ENCODE peak calls at places on chromosomes 16 and 17, in six cellular contexts. H, L, V, R, I and Z are unnamed samples.

GRCh38 chr16:68345351-68345810 is 34.6 kb downstream of the PRMT7 start:
- DNase-seq in H (no peak), L (peak), V (no peak), R (no peak), I (no peak), Z (no peak)

GRCh38 chr16:11722468-11722808 is 20.2 kb downstream of the TXNDC11 start:
- DNase-seq in H (no peak), L (no peak), V (no peak), R (no peak), I (no peak), Z (no peak)

GRCh38 chr17:12627177-12627629 is 38.5 kb upstream of the MYOCD start:
- DNase-seq in H (no peak), L (no peak), V (no peak), R (no peak), I (no peak), Z (no peak)

GRCh38 chr16:67893791-67894399 is 841 bp downstream of the PSKH1 start:
- DNase-seq in H (no peak), L (no peak), V (no peak), R (no peak), I (no peak), Z (no peak)

GRCh38 chr16:89607937-89608740 is 5.3 kb upstream of the DPEP1 start:
- DNase-seq in H (no peak), L (no peak), V (no peak), R (no peak), I (no peak), Z (no peak)

GRCh38 chr16:12062343-12063003 is 85.9 kb downstream of the SNX29 start:
- DNase-seq in H (no peak), L (no peak), V (no peak), R (peak), I (peak), Z (no peak)

GRCh38 chr17:50889528-50890118 is 23.5 kb upstream of the TOB1 start:
- DNase-seq in H (no peak), L (peak), V (no peak), R (no peak), I (no peak), Z (no peak)

GRCh38 chr16:68681038-68681437 is 35.9 kb downstream of the CDH3 start:
- DNase-seq in H (no peak), L (no peak), V (no peak), R (no peak), I (no peak), Z (no peak)

GRCh38 chr16:3145660-3146059 is 10.8 kb downstream of the ZNF213 start:
- DNase-seq in H (no peak), L (peak), V (no peak), R (no peak), I (no peak), Z (no peak)

GRCh38 chr17:41860254-41860931 is 4.8 kb downstream of the KLHL11 start:
- DNase-seq in H (no peak), L (no peak), V (no peak), R (no peak), I (no peak), Z (no peak)

GRCh38 chr16:15404792-15405191 is 9.2 kb downstream of the MPV17L start:
- DNase-seq in H (no peak), L (peak), V (no peak), R (peak), I (peak), Z (no peak)

GRCh38 chr17:66531826-66532439 is 229.5 kb downstream of the PRKCA start:
- DNase-seq in H (no peak), L (no peak), V (no peak), R (no peak), I (no peak), Z (no peak)

GRCh38 chr16:81469710-81470481 is 25.3 kb downstream of the CMIP start:
- DNase-seq in H (peak), L (no peak), V (no peak), R (no peak), I (peak), Z (peak)

GRCh38 chr17:32697728-32698625 is 178.9 kb downstream of the MYO1D start:
- DNase-seq in H (no peak), L (no peak), V (no peak), R (no peak), I (no peak), Z (no peak)

GRCh38 chr17:4559851-4560820 is at the start of gene GGT6:
- DNase-seq in H (no peak), L (peak), V (peak), R (no peak), I (peak), Z (no peak)

GRCh38 chr16:27398894-27399853 is 2.8 kb upstream of the IL21R start:
- DNase-seq in H (peak), L (no peak), V (no peak), R (no peak), I (no peak), Z (no peak)

GRCh38 chr17:46020998-46021397 is 21.9 kb downstream of the STH start:
- DNase-seq in H (no peak), L (no peak), V (peak), R (peak), I (no peak), Z (no peak)

GRCh38 chr17:29546834-29547233 is 20.0 kb downstream of the ABHD15 start:
- DNase-seq in H (no peak), L (no peak), V (no peak), R (no peak), I (no peak), Z (no peak)

GRCh38 chr17:76697702-76698465 is 12.9 kb downstream of the MXRA7 start:
- DNase-seq in H (no peak), L (no peak), V (no peak), R (no peak), I (no peak), Z (no peak)

GRCh38 chr16:81632392-81633146 is 146.5 kb upstream of the PLCG2 start:
- DNase-seq in H (peak), L (no peak), V (no peak), R (no peak), I (peak), Z (no peak)

GRCh38 chr17:49494937-49495841 is at the start of gene NGFR:
- DNase-seq in H (peak), L (no peak), V (no peak), R (no peak), I (no peak), Z (peak)

GRCh38 chr16:76964464-76965154 is 226.4 kb upstream of the MON1B start:
- DNase-seq in H (no peak), L (peak), V (no peak), R (no peak), I (no peak), Z (no peak)

GRCh38 chr16:81415757-81416156 is 28.9 kb upstream of the CMIP start:
- DNase-seq in H (no peak), L (no peak), V (no peak), R (no peak), I (no peak), Z (no peak)

GRCh38 chr17:2794116-2794803 is 2.0 kb upstream of the RAP1GAP2 start:
- DNase-seq in H (no peak), L (no peak), V (no peak), R (no peak), I (no peak), Z (no peak)

GRCh38 chr17:50355336-50355700 is 9.4 kb downstream of the XYLT2 start:
- DNase-seq in H (no peak), L (peak), V (no peak), R (no peak), I (no peak), Z (no peak)

GRCh38 chr16:78235168-78235800 is 135.8 kb downstream of the WWOX start:
- DNase-seq in H (peak), L (peak), V (peak), R (peak), I (peak), Z (peak)

GRCh38 chr16:89993971-89994370 is 25.3 kb downstream of the DBNDD1 start:
- DNase-seq in H (no peak), L (no peak), V (no peak), R (no peak), I (no peak), Z (no peak)

GRCh38 chr16:11986521-11987057 is 10.1 kb downstream of the SNX29 start:
- DNase-seq in H (no peak), L (no peak), V (no peak), R (no peak), I (no peak), Z (no peak)

GRCh38 chr16:2813661-2814288 is 3.3 kb upstream of the PRSS21 start:
- DNase-seq in H (no peak), L (no peak), V (peak), R (no peak), I (no peak), Z (no peak)

GRCh38 chr16:8355714-8356113 is 234.6 kb downstream of the TMEM114 start:
- DNase-seq in H (no peak), L (no peak), V (no peak), R (no peak), I (no peak), Z (no peak)

DNA sequence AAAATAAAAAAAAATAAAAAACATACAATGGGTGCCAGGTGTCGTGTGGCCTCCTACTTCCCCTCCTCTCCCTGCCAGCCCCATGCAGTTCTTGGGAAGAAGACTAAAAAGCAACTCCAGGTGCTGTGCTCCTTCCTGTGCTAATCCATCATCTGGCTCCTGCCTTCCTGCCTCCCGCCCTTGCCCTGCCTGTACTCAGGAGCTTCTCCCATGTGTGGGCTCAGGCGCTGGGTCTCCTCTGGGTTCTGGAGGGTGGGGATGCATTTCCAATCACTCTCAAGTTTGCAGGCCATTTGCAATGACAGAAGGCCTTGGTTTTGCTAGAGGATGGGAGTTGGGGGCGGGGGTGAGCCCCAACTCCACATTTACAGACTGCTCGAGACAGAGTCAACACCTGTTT is 122.9 kb downstream of the SDK2 start:
- DNase-seq in H (no peak), L (no peak), V (no peak), R (no peak), I (no peak), Z (no peak)
- TF ChIP-seq POLR2A in H (no peak), L (no peak), V (no peak), R (no peak), I (no peak), Z (no peak)

DNA sequence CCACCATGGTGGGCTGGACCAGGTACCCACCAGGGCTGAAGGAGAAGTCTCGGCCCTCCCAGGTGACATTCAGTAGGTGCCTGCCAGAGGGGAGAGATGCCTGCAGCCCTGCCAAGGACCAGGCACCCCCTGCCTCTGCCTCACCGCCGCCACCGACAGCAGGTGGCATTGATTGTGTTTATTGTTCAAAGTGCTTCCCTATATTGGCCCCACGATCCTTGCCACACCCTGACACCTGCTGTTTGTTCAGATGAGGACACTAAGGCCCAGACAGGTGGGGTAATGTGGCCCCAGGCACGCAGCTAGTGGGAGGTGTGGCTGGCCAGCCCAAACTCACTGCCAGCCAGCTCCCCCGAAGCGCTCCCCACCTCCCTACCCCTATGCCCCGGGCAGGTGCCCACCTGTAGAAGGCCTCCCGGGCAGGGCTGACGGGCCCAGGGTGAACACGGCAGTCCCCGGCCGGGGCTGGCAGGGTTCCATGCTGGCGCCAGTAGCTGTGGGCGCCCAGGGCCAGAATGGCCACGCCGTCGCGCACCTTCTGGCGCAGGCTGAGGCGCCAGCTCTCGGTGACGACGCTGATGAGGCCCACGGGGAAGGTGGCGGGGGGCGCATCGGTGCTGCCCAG is 8.0 kb downstream of the GRIN2C start:
- DNase-seq in H (no peak), L (no peak), V (no peak), R (no peak), I (no peak), Z (no peak)
- TF ChIP-seq POLR2A in H (no peak), L (no peak), V (no peak), R (no peak), I (no peak), Z (no peak)

DNA sequence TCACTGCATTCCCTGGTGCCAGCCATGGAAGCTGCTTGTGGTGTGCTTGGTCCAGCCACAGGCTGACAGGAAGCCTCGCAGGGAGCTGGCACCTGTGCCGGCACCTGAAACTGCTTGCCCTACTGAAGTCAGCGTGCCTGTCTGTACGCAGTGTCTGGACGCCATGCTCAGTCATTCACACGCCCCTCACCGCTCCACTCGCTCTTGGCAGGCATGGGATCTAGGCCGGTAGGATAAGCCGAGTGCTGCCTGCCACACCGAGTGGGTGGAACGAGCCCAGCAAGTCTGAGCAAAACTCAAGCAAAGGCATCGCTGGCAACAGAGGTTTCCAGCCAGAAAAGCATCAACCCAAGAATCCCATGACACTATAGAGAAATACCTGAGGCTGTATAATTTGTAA is 350.6 kb downstream of the CDH11 start:
- DNase-seq in H (no peak), L (no peak), V (no peak), R (no peak), I (no peak), Z (no peak)
- TF ChIP-seq POLR2A in H (no peak), L (no peak), V (no peak), R (no peak), I (no peak), Z (no peak)

GRCh38 chr16:86285938-86286921 is 224.1 kb upstream of the FOXF1 start:
- DNase-seq in H (no peak), L (peak), V (no peak), R (peak), I (no peak), Z (no peak)
- TF ChIP-seq POLR2A in H (no peak), L (no peak), V (no peak), R (no peak), I (no peak), Z (no peak)

GRCh38 chr16:85018529-85019236 is 7.3 kb upstream of the ZDHHC7 start:
- DNase-seq in H (no peak), L (no peak), V (no peak), R (no peak), I (peak), Z (no peak)
- TF ChIP-seq POLR2A in H (no peak), L (no peak), V (no peak), R (no peak), I (no peak), Z (no peak)

GRCh38 chr17:740240-741055 is 8.1 kb downstream of the TLCD3A start:
- DNase-seq in H (peak), L (no peak), V (no peak), R (no peak), I (peak), Z (peak)

GRCh38 chr17:743139-743538 is 8.9 kb downstream of the GEMIN4 start:
- DNase-seq in H (no peak), L (no peak), V (no peak), R (no peak), I (no peak), Z (no peak)

GRCh38 chr17:744937-745336 is 7.1 kb downstream of the GEMIN4 start:
- DNase-seq in H (no peak), L (no peak), V (no peak), R (no peak), I (no peak), Z (no peak)

GRCh38 chr17:745406-745805 is 6.7 kb downstream of the GEMIN4 start:
- DNase-seq in H (no peak), L (no peak), V (no peak), R (no peak), I (no peak), Z (no peak)

DNA sequence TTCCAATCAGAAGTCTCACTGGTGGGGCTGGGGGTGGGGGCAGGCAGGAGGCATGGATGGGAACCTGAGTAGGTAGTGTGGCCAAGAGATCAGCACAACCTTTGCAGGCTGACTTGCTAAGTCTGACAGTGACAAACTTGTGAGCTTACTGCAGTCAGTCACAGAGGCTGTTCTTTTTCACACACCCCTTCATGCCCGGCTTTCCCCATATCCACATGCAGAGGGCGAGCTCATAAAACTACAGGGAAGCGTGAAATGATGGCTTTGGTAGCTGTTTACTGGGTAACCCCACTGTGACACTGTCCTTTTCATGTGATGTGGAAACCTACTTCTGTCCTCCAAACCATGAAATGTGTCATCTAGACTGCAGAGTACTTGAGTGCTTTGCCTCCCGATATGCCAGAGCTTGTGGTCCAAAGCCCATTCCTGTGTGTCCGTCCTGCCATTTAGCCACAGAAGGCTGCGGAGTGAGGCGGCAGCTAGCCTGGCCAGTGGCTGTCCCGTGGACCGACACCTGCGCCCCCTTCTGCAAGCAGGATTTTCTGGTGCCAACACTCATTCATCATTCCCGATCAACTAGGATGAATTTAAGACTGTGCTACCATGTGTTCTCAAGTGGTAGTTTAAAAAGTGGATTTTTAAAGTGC is 9.8 kb downstream of the GEMIN4 start:
- DNase-seq in H (no peak), L (no peak), V (no peak), R (no peak), I (no peak), Z (no peak)
- TF ChIP-seq POLR2A in H (no peak), L (no peak), V (no peak), R (no peak), I (no peak), Z (no peak)

GRCh38 chr17:74981979-74982662 is 5.3 kb upstream of the CDR2L start:
- DNase-seq in H (peak), L (no peak), V (peak), R (peak), I (peak), Z (peak)
- TF ChIP-seq POLR2A in H (peak), L (peak), V (peak), R (no peak), I (peak), Z (no peak)

GRCh38 chr17:63695889-63696288 is 4.0 kb downstream of the LIMD2 start:
- DNase-seq in H (no peak), L (no peak), V (no peak), R (no peak), I (no peak), Z (no peak)

GRCh38 chr17:63698381-63698885 is 1.5 kb downstream of the LIMD2 start:
- DNase-seq in H (no peak), L (peak), V (no peak), R (no peak), I (no peak), Z (no peak)

GRCh38 chr17:63697341-63698286 is 2.3 kb downstream of the LIMD2 start:
- DNase-seq in H (peak), L (peak), V (no peak), R (peak), I (peak), Z (no peak)

GRCh38 chr17:63694974-63695773 is 4.8 kb downstream of the LIMD2 start:
- DNase-seq in H (peak), L (no peak), V (no peak), R (no peak), I (no peak), Z (no peak)

GRCh38 chr17:63696381-63696961 is 3.5 kb downstream of the LIMD2 start:
- DNase-seq in H (peak), L (no peak), V (no peak), R (no peak), I (peak), Z (no peak)
- TF ChIP-seq POLR2A in H (no peak), L (no peak), V (no peak), R (no peak), I (no peak), Z (no peak)

GRCh38 chr17:82073446-82073845 is 7.8 kb upstream of the DUS1L start:
- DNase-seq in H (no peak), L (no peak), V (no peak), R (no peak), I (no peak), Z (no peak)
- TF ChIP-seq POLR2A in H (no peak), L (no peak), V (no peak), R (no peak), I (no peak), Z (no peak)